ENCODE peak calls at places on chromosome 2, in seven cellular contexts. M is mesenchymal stem cell, H is H9, F is mesendoderm, L is IMR-90, N is neuronal stem cell, B is H1. E is an unnamed sample.

GRCh38 chr2:37415128-37415817 is 70.8 kb downstream of the QPCT start:
- DNase-seq in M (peak), H (no peak), F (peak), L (peak), N (no peak), B (no peak), E (no peak)

GRCh38 chr2:222477962-222478608 is 53.7 kb downstream of the SGPP2 start:
- DNase-seq in M (no peak), H (peak), F (peak), L (no peak), N (no peak), B (peak), E (no peak)

GRCh38 chr2:96816836-96817702 is 1.0 kb downstream of the CNNM3 start:
- DNase-seq in M (peak), H (no peak), F (no peak), L (peak), N (no peak), B (peak), E (no peak)

GRCh38 chr2:160209457-160209856 is 9.4 kb upstream of the ITGB6 start:
- DNase-seq in M (peak), H (no peak), F (no peak), L (peak), N (no peak), B (no peak), E (peak)

GRCh38 chr2:226911932-226912331 is 76.1 kb downstream of the RHBDD1 start:
- DNase-seq in M (peak), H (no peak), F (no peak), L (peak), N (no peak), B (no peak), E (peak)

GRCh38 chr2:173358617-173359016 is 3.9 kb downstream of the CDCA7 start:
- DNase-seq in M (no peak), H (no peak), F (no peak), L (no peak), N (no peak), B (no peak), E (no peak)

GRCh38 chr2:18483896-18484295 is 76.6 kb downstream of the RDH14 start:
- DNase-seq in M (no peak), H (no peak), F (no peak), L (peak), N (no peak), B (no peak), E (no peak)

GRCh38 chr2:236286866-236287545 is 22.8 kb upstream of the ASB18 start:
- DNase-seq in M (peak), H (no peak), F (peak), L (no peak), N (no peak), B (no peak), E (no peak)

GRCh38 chr2:122660786-122661634 is 905.6 kb downstream of the TSN start:
- DNase-seq in M (no peak), H (peak), F (peak), L (no peak), N (peak), B (peak), E (no peak)

GRCh38 chr2:32678825-32679224 is 51.0 kb downstream of the TTC27 start:
- DNase-seq in M (peak), H (no peak), F (peak), L (peak), N (no peak), B (no peak), E (no peak)

GRCh38 chr2:179218848-179219594 is 45.6 kb downstream of the SESTD1 start:
- DNase-seq in M (peak), H (peak), F (peak), L (peak), N (peak), B (no peak), E (peak)

GRCh38 chr2:236034974-236035373 is 133.2 kb downstream of the GBX2 start:
- DNase-seq in M (no peak), H (no peak), F (no peak), L (no peak), N (no peak), B (no peak), E (no peak)

GRCh38 chr2:233821709-233822100 is 32.6 kb downstream of the HJURP start:
- DNase-seq in M (no peak), H (no peak), F (no peak), L (no peak), N (no peak), B (no peak), E (no peak)
- H3K23ac ChIP-seq in M (no peak), H (no peak), F (no peak), L (no peak), N (no peak), B (no peak), E (no peak)

DNA sequence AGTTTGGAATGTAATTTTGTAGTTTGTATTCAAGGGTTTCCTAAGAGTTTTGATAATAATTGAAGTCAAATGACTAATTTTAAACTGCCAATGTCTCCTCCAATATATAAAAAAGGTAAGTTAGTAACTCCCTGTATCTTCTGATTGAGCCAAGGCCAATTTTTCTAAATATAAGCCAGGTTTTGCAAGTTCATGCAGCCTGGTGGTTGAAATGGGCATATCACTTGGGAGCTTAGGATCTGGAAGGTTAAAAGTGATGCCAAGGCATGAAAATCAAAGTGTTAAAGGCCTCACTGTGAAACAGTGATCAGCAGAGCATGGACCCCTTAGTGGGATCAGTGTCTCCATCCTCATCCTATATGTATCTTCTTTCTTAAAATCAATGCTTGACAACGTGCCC is 60.5 kb downstream of the MERTK start:
- DNase-seq in M (no peak), H (no peak), F (peak), L (no peak), N (no peak), B (peak), E (no peak)
- H3K23ac ChIP-seq in M (no peak), H (no peak), F (no peak), L (no peak), N (no peak), B (no peak), E (no peak)

GRCh38 chr2:151071906-151072305 is 189.8 kb downstream of the RBM43 start:
- DNase-seq in M (no peak), H (no peak), F (no peak), L (peak), N (no peak), B (no peak), E (no peak)
- H3K23ac ChIP-seq in M (no peak), H (no peak), F (no peak), L (no peak), N (no peak), B (no peak), E (no peak)

DNA sequence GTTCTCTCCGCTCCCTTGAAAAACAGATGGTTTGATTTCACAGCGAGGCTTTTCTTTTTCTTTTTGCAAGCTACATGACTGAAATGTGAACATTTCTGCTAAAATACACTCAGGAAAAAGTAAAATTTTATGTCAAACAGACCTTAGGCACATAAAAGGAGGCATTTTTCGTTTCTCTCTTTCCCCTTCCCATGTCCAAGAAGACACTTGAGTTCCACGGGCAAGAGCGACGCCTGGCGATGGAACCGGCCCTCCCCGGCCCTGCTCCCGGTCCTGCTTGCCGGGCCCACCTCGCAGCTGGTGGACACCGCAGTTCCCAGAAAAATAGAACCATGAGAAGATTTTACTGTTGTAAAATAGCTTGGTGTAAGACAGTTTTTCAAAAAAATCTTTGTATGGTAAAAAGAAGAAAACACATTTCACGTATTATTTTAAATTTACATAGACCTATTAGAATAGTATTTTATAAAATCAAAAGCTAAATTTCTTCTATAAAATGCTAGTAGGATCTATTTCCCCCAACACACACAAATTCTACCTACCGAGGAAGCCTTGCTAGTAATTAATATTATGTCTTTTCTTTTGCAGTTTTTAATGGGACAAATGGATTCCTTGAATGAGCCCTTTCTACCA is 2.3 kb upstream of the ALKAL2 start:
- DNase-seq in M (peak), H (peak), F (peak), L (peak), N (peak), B (peak), E (peak)
- H3K23ac ChIP-seq in M (no peak), H (no peak), F (no peak), L (no peak), N (peak), B (no peak), E (no peak)

GRCh38 chr2:239890347-239890746 is 134.8 kb downstream of the NDUFA10 start:
- DNase-seq in M (no peak), H (peak), F (no peak), L (no peak), N (no peak), B (no peak), E (no peak)

GRCh38 chr2:239891692-239892091 is 133.4 kb downstream of the NDUFA10 start:
- DNase-seq in M (no peak), H (no peak), F (no peak), L (no peak), N (no peak), B (no peak), E (no peak)

GRCh38 chr2:239894276-239894675 is 130.9 kb downstream of the NDUFA10 start:
- DNase-seq in M (no peak), H (peak), F (no peak), L (no peak), N (no peak), B (no peak), E (no peak)

GRCh38 chr2:239893236-239893515 is 132.0 kb downstream of the NDUFA10 start:
- DNase-seq in M (no peak), H (peak), F (no peak), L (no peak), N (no peak), B (no peak), E (no peak)

GRCh38 chr2:239892480-239893235 is 132.5 kb downstream of the NDUFA10 start:
- DNase-seq in M (no peak), H (peak), F (no peak), L (no peak), N (no peak), B (peak), E (no peak)
- H3K23ac ChIP-seq in M (no peak), H (no peak), F (no peak), L (no peak), N (peak), B (no peak), E (no peak)

E was measured in trophoblast cell.